ENCODE peak calls at places on chromosomes 3 and 15, in eight cellular contexts. One of them, this sample, is unnamed.

GRCh38 chr3:65751123-65751700 is 287.5 kb downstream of the MAGI1 start:
- DNase-seq in choroid plexus epithelial cell: peak
- DNase-seq in upper lobe of right lung: no peak
- DNase-seq in GM12864: no peak
- DNase-seq in body of pancreas: peak
- DNase-seq in IMR-90: peak
- DNase-seq in lower lobe of right lung: no peak
- DNase-seq in esophagus muscularis mucosa: no peak
- DNase-seq in this sample: peak

GRCh38 chr3:186287723-186288122 is 74.3 kb downstream of the DGKG start:
- DNase-seq in choroid plexus epithelial cell: peak
- DNase-seq in upper lobe of right lung: no peak
- DNase-seq in GM12864: no peak
- DNase-seq in body of pancreas: no peak
- DNase-seq in IMR-90: peak
- DNase-seq in lower lobe of right lung: no peak
- DNase-seq in esophagus muscularis mucosa: no peak
- DNase-seq in this sample: peak

GRCh38 chr3:179760944-179761343 is 108.1 kb downstream of the USP13 start:
- DNase-seq in choroid plexus epithelial cell: peak
- DNase-seq in upper lobe of right lung: no peak
- DNase-seq in GM12864: no peak
- DNase-seq in body of pancreas: peak
- DNase-seq in IMR-90: peak
- DNase-seq in lower lobe of right lung: no peak
- DNase-seq in esophagus muscularis mucosa: no peak
- DNase-seq in this sample: peak

GRCh38 chr15:77094397-77095030 is 23.6 kb upstream of the TSPAN3 start:
- DNase-seq in choroid plexus epithelial cell: no peak
- DNase-seq in upper lobe of right lung: no peak
- DNase-seq in GM12864: no peak
- DNase-seq in body of pancreas: no peak
- DNase-seq in IMR-90: no peak
- DNase-seq in lower lobe of right lung: no peak
- DNase-seq in esophagus muscularis mucosa: no peak
- DNase-seq in this sample: no peak

GRCh38 chr15:25091421-25092158 is 136.8 kb downstream of the SNRPN start:
- DNase-seq in choroid plexus epithelial cell: no peak
- DNase-seq in upper lobe of right lung: no peak
- DNase-seq in GM12864: no peak
- DNase-seq in body of pancreas: no peak
- DNase-seq in IMR-90: no peak
- DNase-seq in lower lobe of right lung: no peak
- DNase-seq in esophagus muscularis mucosa: peak
- DNase-seq in this sample: no peak

GRCh38 chr3:134594236-134594825 is 56.5 kb downstream of the KY start:
- DNase-seq in choroid plexus epithelial cell: no peak
- DNase-seq in upper lobe of right lung: no peak
- DNase-seq in GM12864: no peak
- DNase-seq in body of pancreas: no peak
- DNase-seq in IMR-90: no peak
- DNase-seq in lower lobe of right lung: no peak
- DNase-seq in esophagus muscularis mucosa: peak
- DNase-seq in this sample: no peak

GRCh38 chr3:52153389-52154096 is 680 bp downstream of the POC1A start:
- DNase-seq in choroid plexus epithelial cell: peak
- DNase-seq in upper lobe of right lung: no peak
- DNase-seq in GM12864: no peak
- DNase-seq in body of pancreas: peak
- DNase-seq in IMR-90: peak
- DNase-seq in lower lobe of right lung: peak
- DNase-seq in esophagus muscularis mucosa: no peak
- DNase-seq in this sample: no peak

GRCh38 chr15:91950054-91950453 is 96.5 kb downstream of the SLCO3A1 start:
- DNase-seq in choroid plexus epithelial cell: no peak
- DNase-seq in upper lobe of right lung: no peak
- DNase-seq in GM12864: no peak
- DNase-seq in body of pancreas: no peak
- DNase-seq in IMR-90: no peak
- DNase-seq in lower lobe of right lung: no peak
- DNase-seq in esophagus muscularis mucosa: no peak
- DNase-seq in this sample: no peak

GRCh38 chr15:66115568-66116206 is 137.9 kb downstream of the MEGF11 start:
- DNase-seq in choroid plexus epithelial cell: no peak
- DNase-seq in upper lobe of right lung: no peak
- DNase-seq in GM12864: no peak
- DNase-seq in body of pancreas: peak
- DNase-seq in IMR-90: no peak
- DNase-seq in lower lobe of right lung: no peak
- DNase-seq in esophagus muscularis mucosa: no peak
- DNase-seq in this sample: no peak

DNA sequence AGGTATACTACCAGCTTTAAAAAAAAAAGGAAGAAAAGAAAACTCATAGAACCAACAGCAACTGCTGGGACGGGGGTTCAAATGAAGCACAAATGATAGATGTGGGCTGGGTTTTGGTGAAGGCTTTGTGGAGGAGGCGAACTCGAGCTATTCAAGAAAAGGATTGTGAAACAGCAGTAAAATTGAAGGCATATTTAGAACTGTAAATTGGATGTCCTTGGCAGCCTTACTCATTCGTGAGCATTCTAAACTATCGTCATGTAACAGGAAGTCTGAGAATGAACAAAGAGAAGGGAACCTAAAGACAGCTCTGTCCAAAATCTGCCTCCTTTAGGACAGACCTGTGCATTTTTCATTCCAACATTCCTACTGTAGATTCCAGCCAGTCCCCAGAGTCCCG is 97.8 kb downstream of the LARS2 start:
- DNase-seq in choroid plexus epithelial cell: peak
- DNase-seq in upper lobe of right lung: no peak
- DNase-seq in GM12864: no peak
- DNase-seq in body of pancreas: no peak
- DNase-seq in IMR-90: peak
- DNase-seq in lower lobe of right lung: no peak
- DNase-seq in esophagus muscularis mucosa: no peak
- DNase-seq in this sample: no peak
- TF ChIP-seq CTCF in choroid plexus epithelial cell: no peak
- TF ChIP-seq CTCF in upper lobe of right lung: no peak
- TF ChIP-seq CTCF in GM12864: no peak
- TF ChIP-seq CTCF in body of pancreas: no peak
- TF ChIP-seq CTCF in IMR-90: no peak
- TF ChIP-seq CTCF in lower lobe of right lung: no peak
- TF ChIP-seq CTCF in esophagus muscularis mucosa: no peak
- TF ChIP-seq CTCF in this sample: no peak

DNA sequence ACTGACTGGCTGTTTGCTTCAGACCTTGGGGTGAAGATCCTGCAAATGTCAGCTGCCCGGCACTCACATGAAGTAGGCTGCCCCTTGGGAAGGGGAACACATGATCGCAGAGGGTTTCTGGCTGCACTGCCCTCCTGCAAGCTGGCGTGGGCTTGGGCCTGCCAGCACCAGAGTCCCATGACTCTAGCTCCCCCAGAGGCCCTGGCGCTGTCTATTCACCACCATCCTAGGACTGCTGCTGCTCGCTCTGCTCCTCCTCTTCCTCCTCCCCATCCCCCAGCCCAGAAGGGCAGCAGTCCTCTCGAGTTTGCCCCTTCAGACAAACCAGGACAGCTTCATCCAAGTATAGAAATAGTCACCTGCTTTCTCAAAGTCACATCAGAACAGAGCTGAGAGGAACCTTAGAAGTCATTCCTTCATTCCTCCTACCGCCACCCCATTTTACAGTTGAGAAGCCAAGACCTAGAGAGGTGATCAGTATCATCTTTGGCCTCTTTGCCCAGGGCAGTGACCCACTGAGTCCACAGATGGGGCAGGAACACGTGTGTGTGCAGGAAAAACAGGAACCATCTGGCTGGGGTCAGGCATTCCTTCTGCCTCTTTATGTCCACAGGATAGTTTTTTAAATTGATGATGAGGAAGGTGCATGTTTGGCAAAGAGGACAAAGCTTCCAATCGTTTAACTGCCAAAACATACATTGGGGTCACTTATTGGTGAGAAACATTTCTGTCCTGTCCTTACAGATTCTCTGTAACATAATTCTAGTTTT is 13.2 kb downstream of the DPH3 start:
- DNase-seq in choroid plexus epithelial cell: no peak
- DNase-seq in upper lobe of right lung: no peak
- DNase-seq in GM12864: no peak
- DNase-seq in body of pancreas: no peak
- DNase-seq in IMR-90: no peak
- DNase-seq in lower lobe of right lung: no peak
- DNase-seq in esophagus muscularis mucosa: no peak
- DNase-seq in this sample: no peak
- H3K4me3 ChIP-seq in choroid plexus epithelial cell: no peak
- H3K4me3 ChIP-seq in upper lobe of right lung: no peak
- H3K4me3 ChIP-seq in GM12864: no peak
- H3K4me3 ChIP-seq in body of pancreas: no peak
- H3K4me3 ChIP-seq in IMR-90: no peak
- H3K4me3 ChIP-seq in lower lobe of right lung: no peak
- H3K4me3 ChIP-seq in esophagus muscularis mucosa: no peak
- H3K4me3 ChIP-seq in this sample: no peak

DNA sequence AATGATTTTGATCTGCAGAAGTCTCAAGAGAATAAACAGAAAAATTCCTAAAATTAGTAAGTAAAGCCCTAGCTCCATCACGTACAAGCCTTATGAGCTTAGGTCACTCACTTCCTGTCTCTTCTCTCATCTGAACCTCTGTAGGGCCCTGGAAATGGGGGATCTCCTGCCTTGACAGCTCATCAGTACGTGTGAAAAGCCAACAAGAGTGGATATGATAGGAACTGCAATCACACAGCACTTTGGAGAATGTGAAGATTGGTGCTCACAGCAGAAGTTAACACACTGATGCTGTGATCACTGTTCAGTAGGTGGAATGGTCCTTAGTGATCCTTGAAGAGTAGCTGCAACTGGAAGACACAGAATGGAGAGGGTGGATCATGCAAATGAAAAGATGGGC is 27.8 kb upstream of the ALDH1L1 start:
- DNase-seq in choroid plexus epithelial cell: no peak
- DNase-seq in upper lobe of right lung: no peak
- DNase-seq in GM12864: no peak
- DNase-seq in body of pancreas: no peak
- DNase-seq in IMR-90: no peak
- DNase-seq in lower lobe of right lung: no peak
- DNase-seq in esophagus muscularis mucosa: no peak
- DNase-seq in this sample: no peak
- TF ChIP-seq CTCF in choroid plexus epithelial cell: no peak
- TF ChIP-seq CTCF in upper lobe of right lung: no peak
- TF ChIP-seq CTCF in GM12864: no peak
- TF ChIP-seq CTCF in body of pancreas: no peak
- TF ChIP-seq CTCF in IMR-90: no peak
- TF ChIP-seq CTCF in lower lobe of right lung: no peak
- TF ChIP-seq CTCF in esophagus muscularis mucosa: no peak
- TF ChIP-seq CTCF in this sample: no peak

GRCh38 chr3:5191555-5192304 is 4.2 kb downstream of the EDEM1 start:
- DNase-seq in choroid plexus epithelial cell: no peak
- DNase-seq in upper lobe of right lung: no peak
- DNase-seq in GM12864: no peak
- DNase-seq in body of pancreas: no peak
- DNase-seq in IMR-90: no peak
- DNase-seq in lower lobe of right lung: no peak
- DNase-seq in esophagus muscularis mucosa: no peak
- DNase-seq in this sample: no peak
- H3K4me3 ChIP-seq in choroid plexus epithelial cell: no peak
- H3K4me3 ChIP-seq in upper lobe of right lung: no peak
- H3K4me3 ChIP-seq in GM12864: peak
- H3K4me3 ChIP-seq in body of pancreas: no peak
- H3K4me3 ChIP-seq in IMR-90: no peak
- H3K4me3 ChIP-seq in lower lobe of right lung: no peak
- H3K4me3 ChIP-seq in esophagus muscularis mucosa: no peak
- H3K4me3 ChIP-seq in this sample: no peak

GRCh38 chr3:152874896-152875749 is 40.2 kb downstream of the P2RY1 start:
- DNase-seq in choroid plexus epithelial cell: no peak
- DNase-seq in upper lobe of right lung: no peak
- DNase-seq in GM12864: no peak
- DNase-seq in body of pancreas: no peak
- DNase-seq in IMR-90: no peak
- DNase-seq in lower lobe of right lung: no peak
- DNase-seq in esophagus muscularis mucosa: no peak
- DNase-seq in this sample: no peak
- TF ChIP-seq CTCF in choroid plexus epithelial cell: no peak
- TF ChIP-seq CTCF in upper lobe of right lung: no peak
- TF ChIP-seq CTCF in GM12864: no peak
- TF ChIP-seq CTCF in body of pancreas: no peak
- TF ChIP-seq CTCF in IMR-90: no peak
- TF ChIP-seq CTCF in lower lobe of right lung: no peak
- TF ChIP-seq CTCF in esophagus muscularis mucosa: no peak
- TF ChIP-seq CTCF in this sample: no peak

DNA sequence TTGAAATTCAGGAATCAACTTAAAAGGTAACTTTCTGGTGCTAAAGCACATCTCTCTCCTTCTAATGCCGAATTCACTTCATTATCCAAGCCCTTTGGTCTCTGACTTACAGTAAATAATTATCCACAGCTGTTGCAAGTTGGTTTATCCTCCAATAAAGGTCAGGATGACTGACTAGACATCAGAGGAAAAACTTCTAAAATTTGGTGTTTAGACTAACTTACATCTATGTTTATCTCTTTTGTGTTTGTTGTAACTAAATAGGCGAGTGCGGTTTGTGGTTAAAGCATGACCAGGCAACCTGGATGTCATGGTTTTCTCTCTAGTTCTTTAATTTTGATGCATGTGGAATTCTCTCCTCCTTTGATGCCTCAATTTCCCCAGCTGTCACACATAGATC is 237.4 kb upstream of the LRTM1 start:
- DNase-seq in choroid plexus epithelial cell: peak
- DNase-seq in upper lobe of right lung: no peak
- DNase-seq in GM12864: no peak
- DNase-seq in body of pancreas: no peak
- DNase-seq in IMR-90: peak
- DNase-seq in lower lobe of right lung: no peak
- DNase-seq in esophagus muscularis mucosa: peak
- DNase-seq in this sample: no peak
- H3K4me3 ChIP-seq in choroid plexus epithelial cell: no peak
- H3K4me3 ChIP-seq in upper lobe of right lung: no peak
- H3K4me3 ChIP-seq in GM12864: no peak
- H3K4me3 ChIP-seq in body of pancreas: no peak
- H3K4me3 ChIP-seq in IMR-90: no peak
- H3K4me3 ChIP-seq in lower lobe of right lung: no peak
- H3K4me3 ChIP-seq in esophagus muscularis mucosa: no peak
- H3K4me3 ChIP-seq in this sample: no peak

GRCh38 chr15:80800067-80800466 is 20.9 kb downstream of the CEMIP start:
- DNase-seq in choroid plexus epithelial cell: no peak
- DNase-seq in upper lobe of right lung: no peak
- DNase-seq in GM12864: no peak
- DNase-seq in body of pancreas: no peak
- DNase-seq in IMR-90: no peak
- DNase-seq in lower lobe of right lung: no peak
- DNase-seq in esophagus muscularis mucosa: no peak
- DNase-seq in this sample: no peak
- TF ChIP-seq CTCF in choroid plexus epithelial cell: no peak
- TF ChIP-seq CTCF in upper lobe of right lung: no peak
- TF ChIP-seq CTCF in GM12864: no peak
- TF ChIP-seq CTCF in body of pancreas: no peak
- TF ChIP-seq CTCF in IMR-90: no peak
- TF ChIP-seq CTCF in lower lobe of right lung: no peak
- TF ChIP-seq CTCF in esophagus muscularis mucosa: no peak
- TF ChIP-seq CTCF in this sample: no peak

This sample was measured in astrocyte of the cerebellum.